ENCODE peak calls at places on chromosomes 12 and 14, in six cellular contexts. E is progenitor cell of endocrine pancreas; G is T-helper 9 cell; H is activated naive CD8-positive, alpha-beta T cell treated with anti-CD3 and anti-CD28 coated beads for 36 hours; S is amygdala; U is RPMI8226. N is an unnamed sample.
A peak's percentile ranks its signal among the peaks of the same experiment; 100 is the strongest.

GRCh38 chr14:77406718-77407117 is 16.6 kb downstream of the NOXRED1 start:
- DNase-seq in E (no peak), G (no peak), H (no peak), S (no peak), U (no peak), N (peak; percentile 8)

GRCh38 chr12:12941450-12942350 is 10.3 kb downstream of the GPRC5D start:
- DNase-seq in H (no peak), G (no peak), U (no peak), S (no peak), E (no peak), N (no peak)

GRCh38 chr12:62562892-62563291 is 96.3 kb downstream of the MON2 start:
- DNase-seq in G (no peak), S (no peak), E (no peak), H (no peak), U (no peak), N (no peak)

GRCh38 chr12:6197996-6198395 is 2.2 kb upstream of the CD9 start:
- DNase-seq in E (no peak), S (no peak), H (no peak), G (no peak), U (no peak), N (no peak)

GRCh38 chr12:7966558-7966957 is 30.6 kb upstream of the SLC2A3 start:
- DNase-seq in U (no peak), S (no peak), G (no peak), H (no peak), E (no peak), N (no peak)

GRCh38 chr14:90293766-90294471 is 37.6 kb downstream of the PSMC1 start:
- DNase-seq in U (no peak), E (no peak), G (no peak), S (no peak), H (no peak), N (no peak)

GRCh38 chr14:96235426-96235825 is 20.6 kb upstream of the BDKRB1 start:
- DNase-seq in H (no peak), G (no peak), E (no peak), U (no peak), S (no peak), N (no peak)

GRCh38 chr12:6943719-6944380 is at the start of the genes C12orf57 and RNU7-1:
- DNase-seq in U (peak; percentile 86), G (peak; percentile 55), H (peak; percentile 89), S (peak; percentile 68), E (peak; percentile 64), N (peak; percentile 89)

GRCh38 chr12:63036974-63037335 is 102.0 kb upstream of the PPM1H start:
- DNase-seq in E (no peak), G (no peak), U (no peak), H (no peak), S (no peak), N (no peak)

GRCh38 chr14:37594238-37594915 is 672 bp downstream of the FOXA1 start:
- DNase-seq in G (no peak), U (peak; percentile 81), S (peak; percentile 30), H (peak; percentile 34), E (peak; percentile 75), N (peak; percentile 62)

GRCh38 chr14:68824517-68825347 is 31.9 kb upstream of the ZFP36L1 start:
- DNase-seq in S (peak; percentile 77), E (peak; percentile 64), H (no peak), G (peak; percentile 34), U (peak; percentile 58), N (peak; percentile 90)

GRCh38 chr12:124640096-124640495 is 72.7 kb upstream of the NCOR2 start:
- DNase-seq in S (no peak), E (no peak), U (no peak), G (no peak), H (no peak), N (no peak)

GRCh38 chr14:104956290-104956890 is 21.8 kb downstream of the AHNAK2 start:
- DNase-seq in G (no peak), S (no peak), U (no peak), H (no peak), E (no peak), N (peak; percentile 3)

GRCh38 chr12:89939468-89940215 is 231.0 kb upstream of the ATP2B1 start:
- DNase-seq in H (no peak), G (no peak), E (no peak), U (no peak), S (no peak), N (no peak)

GRCh38 chr12:59977779-59978178 is 381.9 kb downstream of the SLC16A7 start:
- DNase-seq in U (no peak), G (no peak), S (no peak), E (no peak), H (no peak), N (no peak)

GRCh38 chr12:108525681-108526080 is 10.6 kb downstream of the FICD start:
- DNase-seq in G (no peak), U (no peak), S (no peak), E (no peak), H (no peak), N (no peak)

GRCh38 chr14:94062344-94062904 is 18.6 kb downstream of the DDX24 start:
- DNase-seq in E (no peak), H (no peak), S (no peak), G (no peak), U (no peak), N (no peak)

GRCh38 chr14:93185333-93185688 is 194 bp downstream of the LYSET start:
- DNase-seq in H (no peak), E (no peak), U (no peak), S (no peak), G (no peak), N (no peak)

GRCh38 chr14:73743431-73743931 is 29.3 kb upstream of the PNMA1 start:
- DNase-seq in S (peak; percentile 34), G (peak; percentile 55), H (peak; percentile 66), U (no peak), E (no peak), N (no peak)

GRCh38 chr12:87216436-87216835 is 812.8 kb downstream of the C12orf50 start:
- DNase-seq in S (no peak), H (no peak), G (no peak), E (no peak), U (no peak), N (no peak)

GRCh38 chr12:132664206-132665148 is 22.7 kb downstream of the POLE start:
- DNase-seq in E (no peak), U (no peak), H (no peak), G (no peak), S (no peak), N (no peak)

GRCh38 chr12:123761841-123762714 is at the start of gene DNAH10:
- DNase-seq in U (peak; percentile 12), E (peak; percentile 76), H (peak; percentile 72), S (no peak), G (no peak), N (peak; percentile 81)

GRCh38 chr14:104353921-104354701 is 215.7 kb downstream of the KIF26A start:
- DNase-seq in G (no peak), H (no peak), S (no peak), E (no peak), U (no peak), N (peak; percentile 4)

N was measured in BE2C.